ENCODE peak calls at places on chromosomes 13 and 19, in four cellular contexts. One of them, this sample, is unnamed. For H3K36me3 and H3K4me1, the result is how much of the 10 kb centered on the place peaks cover.

GRCh38 chr19:46299004-46299509 is 2.2 kb downstream of the HIF3A start:
- DNase-seq in endodermal cell: peak
- DNase-seq in heart left ventricle: peak
- DNase-seq in PC-9: peak
- DNase-seq in this sample: no peak

GRCh38 chr19:54245936-54246335 is 3.3 kb upstream of the LILRA6 start:
- DNase-seq in endodermal cell: peak
- DNase-seq in heart left ventricle: no peak
- DNase-seq in PC-9: no peak
- DNase-seq in this sample: no peak

GRCh38 chr13:102405499-102406079 is 3.7 kb upstream of the FGF14 start:
- DNase-seq in heart left ventricle: no peak
- DNase-seq in endodermal cell: peak
- DNase-seq in PC-9: no peak
- DNase-seq in this sample: peak

GRCh38 chr13:48727252-48728011 is 73.7 kb downstream of the CYSLTR2 start:
- DNase-seq in heart left ventricle: peak
- DNase-seq in endodermal cell: no peak
- DNase-seq in PC-9: no peak
- DNase-seq in this sample: no peak

GRCh38 chr19:40783711-40784110 is 5.7 kb downstream of the RAB4B start:
- DNase-seq in PC-9: no peak
- DNase-seq in heart left ventricle: no peak
- DNase-seq in endodermal cell: no peak
- DNase-seq in this sample: no peak

GRCh38 chr13:46035066-46035465 is 17.5 kb downstream of the ZC3H13 start:
- DNase-seq in heart left ventricle: no peak
- DNase-seq in endodermal cell: no peak
- DNase-seq in PC-9: no peak
- DNase-seq in this sample: peak

GRCh38 chr19:2552859-2553258 is 76.9 kb downstream of the GADD45B start:
- DNase-seq in heart left ventricle: peak
- DNase-seq in endodermal cell: no peak
- DNase-seq in PC-9: no peak
- DNase-seq in this sample: no peak

GRCh38 chr13:20547479-20547908 is 19.5 kb upstream of the IFT88 start:
- DNase-seq in heart left ventricle: no peak
- DNase-seq in endodermal cell: no peak
- DNase-seq in PC-9: no peak
- DNase-seq in this sample: no peak

GRCh38 chr13:113499936-113500335 is 9.4 kb upstream of the DCUN1D2 start:
- DNase-seq in endodermal cell: no peak
- DNase-seq in heart left ventricle: no peak
- DNase-seq in PC-9: no peak
- DNase-seq in this sample: no peak

GRCh38 chr19:17611462-17612244 is 56.2 kb downstream of the COLGALT1 start:
- DNase-seq in heart left ventricle: no peak
- DNase-seq in PC-9: no peak
- DNase-seq in endodermal cell: no peak
- DNase-seq in this sample: no peak

GRCh38 chr19:53927745-53928144 is 18.7 kb downstream of the CACNG7 start:
- DNase-seq in endodermal cell: peak
- DNase-seq in heart left ventricle: no peak
- DNase-seq in PC-9: peak
- DNase-seq in this sample: peak

GRCh38 chr19:52444506-52444905 is 8.8 kb upstream of the ZNF578 start:
- DNase-seq in PC-9: no peak
- DNase-seq in endodermal cell: no peak
- DNase-seq in heart left ventricle: no peak
- DNase-seq in this sample: no peak

GRCh38 chr13:59710416-59710815 is 453.3 kb downstream of the DIAPH3 start:
- DNase-seq in endodermal cell: no peak
- DNase-seq in heart left ventricle: no peak
- DNase-seq in PC-9: no peak
- DNase-seq in this sample: no peak

GRCh38 chr13:41032646-41033396 is 13.7 kb upstream of the ELF1 start:
- DNase-seq in heart left ventricle: no peak
- DNase-seq in endodermal cell: no peak
- DNase-seq in PC-9: no peak
- DNase-seq in this sample: no peak

DNA sequence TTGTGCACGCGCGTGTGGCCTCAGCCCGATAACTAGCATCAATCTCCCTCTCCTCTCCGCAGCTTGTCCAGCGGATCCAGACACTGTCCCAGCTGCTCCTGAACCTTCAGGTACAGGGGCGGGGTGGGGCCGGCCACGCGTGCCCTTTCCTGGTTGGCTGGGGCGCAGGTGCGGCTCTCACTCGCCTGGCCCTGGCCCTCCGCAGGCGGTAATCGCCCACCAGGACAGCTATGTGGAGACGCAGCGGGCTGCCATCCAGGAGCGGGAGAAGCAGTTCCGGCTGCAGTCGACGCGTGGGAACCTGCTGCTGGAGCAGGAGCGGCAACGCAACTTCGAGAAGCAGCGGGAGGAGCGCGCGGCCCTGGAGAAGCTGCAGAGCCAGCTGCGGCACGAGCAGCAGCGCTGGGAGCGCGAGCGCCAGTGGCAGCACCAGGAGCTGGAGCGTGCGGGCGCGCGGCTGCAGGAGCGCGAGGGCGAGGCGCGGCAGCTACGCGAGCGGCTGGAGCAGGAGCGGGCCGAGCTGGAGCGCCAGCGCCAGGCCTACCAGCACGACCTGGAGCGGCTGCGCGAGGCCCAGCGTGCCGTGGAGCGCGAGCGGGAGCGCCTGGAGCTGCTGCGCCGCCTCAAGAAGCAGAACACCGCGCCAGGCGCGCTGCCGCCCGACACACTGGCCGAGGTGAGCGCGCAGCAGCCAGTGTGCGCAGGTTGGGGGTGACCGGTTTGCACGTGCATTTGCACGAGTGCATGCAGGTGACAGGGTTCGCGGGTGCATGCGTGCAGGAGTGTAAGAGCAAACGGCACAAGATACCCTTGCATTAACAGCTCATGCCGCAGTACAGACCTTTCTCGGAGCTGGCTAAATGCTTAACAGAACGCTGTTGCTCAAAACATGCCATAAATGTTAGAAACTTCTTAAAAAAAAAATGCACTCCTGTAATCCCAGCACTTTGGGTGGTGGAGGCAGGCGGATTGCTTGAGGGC is 21.5 kb downstream of the PEX11G start:
- DNase-seq in endodermal cell: no peak
- DNase-seq in heart left ventricle: no peak
- DNase-seq in PC-9: no peak
- DNase-seq in this sample: no peak
- TF ChIP-seq CTCF in endodermal cell: no peak
- TF ChIP-seq CTCF in heart left ventricle: no peak
- TF ChIP-seq CTCF in PC-9: no peak
- TF ChIP-seq CTCF in this sample: no peak

DNA sequence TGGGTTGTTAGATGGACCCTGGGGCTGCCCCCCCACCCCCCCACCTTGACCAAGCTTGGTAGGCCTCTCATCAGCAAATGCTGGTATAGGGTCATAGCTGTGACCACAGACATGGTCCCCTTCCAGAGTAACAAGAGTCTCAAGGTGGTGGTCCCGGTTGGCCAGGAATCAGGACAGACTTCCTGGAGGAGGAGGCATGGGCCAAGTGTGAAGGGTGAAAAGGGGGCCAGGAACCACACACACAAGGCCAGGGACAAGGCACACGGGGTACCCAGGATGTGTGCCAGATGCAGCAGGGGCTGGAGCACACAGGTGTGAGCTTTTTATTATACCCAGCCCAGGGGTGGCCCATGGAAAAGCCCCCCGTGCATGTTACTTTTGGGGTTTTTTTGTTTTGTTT is 1.0 kb upstream of the MRI1 start:
- DNase-seq in PC-9: no peak
- DNase-seq in heart left ventricle: no peak
- DNase-seq in endodermal cell: no peak
- DNase-seq in this sample: no peak
- H3K36me3 ChIP-seq in PC-9: under half
- H3K36me3 ChIP-seq in heart left ventricle: half or more
- H3K36me3 ChIP-seq in endodermal cell: under half
- H3K36me3 ChIP-seq in this sample: under half

GRCh38 chr13:99269627-99270252 is 11.6 kb upstream of the GPR18 start:
- DNase-seq in endodermal cell: no peak
- DNase-seq in heart left ventricle: no peak
- DNase-seq in PC-9: no peak
- DNase-seq in this sample: peak
- H3K4me1 ChIP-seq in endodermal cell: under half
- H3K4me1 ChIP-seq in heart left ventricle: under half
- H3K4me1 ChIP-seq in PC-9: under half
- H3K4me1 ChIP-seq in this sample: under half

GRCh38 chr19:383922-384800 is 24.8 kb downstream of the C2CD4C start:
- DNase-seq in heart left ventricle: no peak
- DNase-seq in PC-9: no peak
- DNase-seq in endodermal cell: peak
- DNase-seq in this sample: peak
- TF ChIP-seq CTCF in heart left ventricle: peak
- TF ChIP-seq CTCF in PC-9: no peak
- TF ChIP-seq CTCF in endodermal cell: peak
- TF ChIP-seq CTCF in this sample: peak

DNA sequence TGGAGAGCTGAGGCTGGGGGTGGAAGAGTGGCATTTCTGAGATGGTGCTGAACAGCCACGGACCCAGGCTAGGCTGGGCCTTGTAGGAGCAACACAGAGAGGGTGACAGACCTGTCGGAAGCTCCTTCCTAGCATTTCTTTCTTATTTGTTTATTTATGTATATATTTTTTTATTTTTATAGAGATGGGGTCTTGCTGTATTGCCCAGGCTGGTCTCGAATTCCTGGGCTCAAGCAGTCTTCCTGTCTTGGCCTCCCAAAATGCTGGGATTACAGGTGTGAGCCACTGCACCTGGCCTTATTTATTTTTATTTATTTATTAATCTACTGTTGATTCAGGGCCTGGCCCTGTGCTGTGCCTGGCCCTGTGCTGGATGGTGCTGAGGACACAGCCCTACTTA is 6.5 kb downstream of the CIC start:
- DNase-seq in heart left ventricle: no peak
- DNase-seq in endodermal cell: no peak
- DNase-seq in PC-9: no peak
- DNase-seq in this sample: no peak
- H3K36me3 ChIP-seq in heart left ventricle: under half
- H3K36me3 ChIP-seq in endodermal cell: under half
- H3K36me3 ChIP-seq in PC-9: under half
- H3K36me3 ChIP-seq in this sample: under half

GRCh38 chr19:39445258-39446071 is at the start of gene SUPT5H:
- DNase-seq in PC-9: peak
- DNase-seq in endodermal cell: peak
- DNase-seq in heart left ventricle: peak
- DNase-seq in this sample: peak

GRCh38 chr19:39446365-39447084 is 1.1 kb downstream of the SUPT5H start:
- DNase-seq in heart left ventricle: no peak
- DNase-seq in PC-9: no peak
- DNase-seq in endodermal cell: no peak
- DNase-seq in this sample: no peak

GRCh38 chr19:39444598-39445257 is 654 bp upstream of the SUPT5H start:
- DNase-seq in endodermal cell: no peak
- DNase-seq in heart left ventricle: no peak
- DNase-seq in PC-9: no peak
- DNase-seq in this sample: no peak

GRCh38 chr19:39449116-39449797 is 3.9 kb downstream of the SUPT5H start:
- DNase-seq in endodermal cell: no peak
- DNase-seq in PC-9: no peak
- DNase-seq in heart left ventricle: no peak
- DNase-seq in this sample: no peak

DNA sequence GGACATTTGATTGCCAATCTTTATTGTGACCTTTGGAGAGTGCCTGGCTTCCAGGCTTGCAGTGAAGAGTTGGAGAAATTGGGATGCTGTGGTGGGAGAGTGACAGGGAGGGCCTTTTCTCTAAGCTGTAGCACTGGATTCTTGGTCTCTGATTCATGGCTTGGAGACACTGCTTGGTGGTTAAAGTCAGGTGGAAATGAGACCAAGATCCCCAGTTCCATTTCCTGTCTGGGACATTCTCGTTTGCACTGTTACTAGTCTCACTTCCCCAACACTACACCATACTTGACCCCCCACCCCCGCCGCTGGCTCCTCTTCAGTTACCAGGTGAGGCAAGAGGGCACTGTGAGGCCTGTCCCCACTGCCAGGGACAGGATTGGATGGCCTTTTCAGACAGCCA is 2.9 kb downstream of the SUPT5H start:
- DNase-seq in endodermal cell: no peak
- DNase-seq in heart left ventricle: no peak
- DNase-seq in PC-9: peak
- DNase-seq in this sample: no peak
- H3K4me1 ChIP-seq in endodermal cell: under half
- H3K4me1 ChIP-seq in heart left ventricle: half or more
- H3K4me1 ChIP-seq in PC-9: under half
- H3K4me1 ChIP-seq in this sample: under half